ENCODE peak calls at places on chromosomes 3 and 15, in eight cellular contexts. O is DND-41, L is breast epithelium, D is ascending aorta, C is uterus, H is mucosa of descending colon, J is RWPE2, E is AG09319. V is an unnamed sample.

GRCh38 chr15:71055461-71055860 is 59.8 kb upstream of the THSD4 start:
- DNase-seq in O (no peak), L (no peak), D (no peak), C (no peak), H (no peak), J (no peak), E (no peak), V (no peak)

GRCh38 chr15:71103102-71103676 is 12.1 kb upstream of the THSD4 start:
- DNase-seq in O (peak; percentile 5), L (no peak), D (no peak), C (no peak), H (peak; percentile 65), J (no peak), E (no peak), V (no peak)

GRCh38 chr3:56825579-56826438 is 24.1 kb upstream of the ARHGEF3 start:
- DNase-seq in O (no peak), L (no peak), D (no peak), C (peak; percentile 72), H (no peak), J (no peak), E (no peak), V (no peak)

GRCh38 chr3:62046326-62046725 is 327.0 kb downstream of the FEZF2 start:
- DNase-seq in O (no peak), L (no peak), D (no peak), C (no peak), H (no peak), J (no peak), E (peak; percentile 10), V (no peak)

GRCh38 chr3:56484525-56485024 is 16.3 kb upstream of the ERC2 start:
- DNase-seq in O (no peak), L (no peak), D (no peak), C (no peak), H (no peak), J (no peak), E (no peak), V (no peak)

GRCh38 chr3:99825239-99825638 is 7.6 kb downstream of the CMSS1 start:
- DNase-seq in O (no peak), L (no peak), D (no peak), C (no peak), H (no peak), J (no peak), E (no peak), V (no peak)

GRCh38 chr15:39591141-39591895 is 10.4 kb downstream of the THBS1 start:
- DNase-seq in O (no peak), L (no peak), D (no peak), C (no peak), H (no peak), J (no peak), E (peak; percentile 36), V (no peak)

GRCh38 chr3:187673012-187673411 is 2.8 kb upstream of the SST start:
- DNase-seq in O (no peak), L (no peak), D (no peak), C (no peak), H (no peak), J (no peak), E (no peak), V (no peak)

GRCh38 chr3:191362036-191362435 is 31.7 kb upstream of the UTS2B start:
- DNase-seq in O (no peak), L (no peak), D (no peak), C (no peak), H (no peak), J (no peak), E (no peak), V (peak; percentile 58)

GRCh38 chr3:100516843-100517242 is 24.4 kb downstream of the TMEM45A start:
- DNase-seq in O (no peak), L (no peak), D (no peak), C (no peak), H (no peak), J (no peak), E (peak; percentile 45), V (no peak)

GRCh38 chr3:162170581-162170980 is 674.0 kb downstream of the OTOL1 start:
- DNase-seq in O (no peak), L (no peak), D (no peak), C (no peak), H (no peak), J (no peak), E (no peak), V (no peak)

GRCh38 chr3:143831208-143831607 is 17.1 kb downstream of the SLC9A9 start:
- DNase-seq in O (no peak), L (no peak), D (no peak), C (no peak), H (no peak), J (no peak), E (no peak), V (no peak)

DNA sequence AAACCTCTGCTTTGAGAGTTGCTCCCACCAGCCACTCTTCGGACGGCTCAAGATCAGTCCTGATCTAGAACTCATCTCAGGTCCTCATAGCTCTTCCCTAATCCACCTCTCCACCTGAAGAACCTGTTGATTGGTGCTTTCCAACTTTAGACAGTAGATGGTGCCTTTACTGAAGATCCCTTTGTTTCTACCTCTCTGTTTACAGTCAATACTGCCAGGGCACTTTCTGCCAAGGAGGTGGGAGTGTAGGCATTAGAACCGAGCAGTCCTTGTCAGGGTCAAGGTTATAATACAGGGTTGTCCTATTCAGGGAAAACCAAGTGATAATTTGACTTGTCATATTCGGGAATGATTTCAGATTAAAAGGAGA is 1.2 kb downstream of the CGNL1 start:
- DNase-seq in O (no peak), L (no peak), D (no peak), C (no peak), H (no peak), J (no peak), E (no peak), V (no peak)
- TF ChIP-seq CTCF in O (no peak), L (no peak), D (no peak), C (no peak), H (no peak), J (peak; percentile 40), E (no peak), V (no peak)

GRCh38 chr3:115918900-115919299 is 295.6 kb downstream of the GAP43 start:
- DNase-seq in O (no peak), L (no peak), D (no peak), C (no peak), H (no peak), J (no peak), E (no peak), V (no peak)

GRCh38 chr3:115916866-115917265 is 293.6 kb downstream of the GAP43 start:
- DNase-seq in O (no peak), L (no peak), D (no peak), C (no peak), H (no peak), J (no peak), E (no peak), V (no peak)

GRCh38 chr3:115921711-115922110 is 298.4 kb downstream of the GAP43 start:
- DNase-seq in O (no peak), L (no peak), D (no peak), C (no peak), H (no peak), J (no peak), E (no peak), V (no peak)

GRCh38 chr3:115927210-115927609 is 303.9 kb downstream of the GAP43 start:
- DNase-seq in O (no peak), L (no peak), D (no peak), C (no peak), H (no peak), J (no peak), E (no peak), V (no peak)

DNA sequence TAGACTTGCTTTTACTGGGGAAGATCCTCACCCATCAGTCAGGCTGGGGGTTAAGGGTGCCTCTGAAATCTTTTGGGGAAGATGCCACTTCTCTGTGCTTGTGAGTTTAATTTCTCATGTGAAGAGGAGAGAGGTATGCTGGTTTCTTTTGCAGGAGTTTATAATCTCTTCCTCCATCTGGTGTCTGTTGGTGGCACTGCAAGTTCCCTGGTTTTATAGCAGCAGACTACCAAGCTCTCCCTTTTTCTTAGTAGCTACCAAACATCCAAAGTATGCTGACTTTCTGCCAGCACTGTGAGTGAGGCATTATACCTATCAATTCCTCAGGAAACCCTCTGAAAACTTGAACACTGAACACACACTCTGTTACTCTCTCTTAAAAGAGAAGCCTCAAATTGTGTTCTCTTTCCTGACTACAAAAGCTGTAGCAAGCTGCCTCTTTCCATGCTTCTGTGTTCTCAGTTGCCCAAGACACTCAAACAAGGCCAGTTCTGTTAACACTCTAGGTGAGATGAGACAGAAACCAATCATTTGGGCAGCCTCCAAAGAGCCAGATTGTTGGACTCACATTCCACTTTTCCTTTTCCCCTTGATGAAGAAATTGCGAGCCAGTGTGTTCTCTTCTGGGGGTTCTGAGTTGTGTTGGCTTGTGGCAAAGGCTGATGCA is 299.5 kb downstream of the GAP43 start:
- DNase-seq in O (no peak), L (no peak), D (no peak), C (no peak), H (no peak), J (no peak), E (no peak), V (no peak)
- TF ChIP-seq CTCF in O (peak; percentile 45), L (no peak), D (no peak), C (no peak), H (no peak), J (peak; percentile 49), E (peak; percentile 45), V (peak; percentile 37)

DNA sequence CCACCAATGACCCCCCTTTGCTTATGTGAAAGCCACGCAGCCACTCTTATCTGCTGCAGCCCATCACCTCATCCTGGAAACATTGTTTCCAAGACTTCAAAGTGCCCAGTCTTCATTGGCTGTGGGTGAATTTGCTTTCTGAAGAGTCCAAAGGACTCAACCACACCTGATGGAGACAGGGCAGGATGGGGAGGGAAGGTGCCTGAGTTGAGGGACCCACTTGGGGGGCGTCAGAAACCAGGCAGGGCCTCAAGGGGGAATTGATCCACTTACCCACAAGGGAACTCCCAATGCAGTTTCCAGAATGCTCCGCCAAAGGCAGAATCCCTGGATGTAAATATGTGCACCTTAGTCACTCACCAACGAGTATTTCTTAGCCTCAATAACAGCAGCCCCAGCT is 147.9 kb upstream of the ATP2B2 start:
- DNase-seq in O (no peak), L (no peak), D (no peak), C (no peak), H (no peak), J (no peak), E (no peak), V (no peak)
- TF ChIP-seq CTCF in O (no peak), L (no peak), D (no peak), C (no peak), H (no peak), J (no peak), E (no peak), V (no peak)

GRCh38 chr15:90902656-90902995 is 476 bp upstream of the MAN2A2 start:
- DNase-seq in O (no peak), L (no peak), D (no peak), C (no peak), H (no peak), J (no peak), E (no peak), V (no peak)

GRCh38 chr15:90902996-90903732 is at the start of gene MAN2A2:
- DNase-seq in O (peak; percentile 72), L (no peak), D (no peak), C (peak; percentile 44), H (peak; percentile 83), J (peak; percentile 78), E (no peak), V (peak; percentile 91)

GRCh38 chr15:90904746-90905145 is 1.6 kb downstream of the MAN2A2 start:
- DNase-seq in O (no peak), L (no peak), D (no peak), C (no peak), H (peak; percentile 9), J (no peak), E (no peak), V (no peak)

GRCh38 chr15:90903733-90904536 is 833 bp downstream of the MAN2A2 start:
- DNase-seq in O (no peak), L (no peak), D (no peak), C (no peak), H (peak; percentile 54), J (no peak), E (no peak), V (no peak)

GRCh38 chr15:90901799-90902655 is 1.1 kb upstream of the MAN2A2 start:
- DNase-seq in O (peak; percentile 70), L (peak; percentile 69), D (no peak), C (peak; percentile 67), H (peak; percentile 87), J (peak; percentile 88), E (peak; percentile 47), V (peak; percentile 89)
- TF ChIP-seq CTCF in O (peak; percentile 86), L (peak; percentile 53), D (peak; percentile 72), C (peak; percentile 81), H (peak; percentile 85), J (peak; percentile 98), E (peak; percentile 88), V (peak; percentile 76)

V was measured in upper lobe of right lung.